ENCODE peak calls at places on chromosomes 7 and 10, in nine cellular contexts. J is HCT116, T is K562, Y is transverse colon, X is SK-N-SH, N is sigmoid colon, K is stomach, L is suprapubic skin, Q is HepG2. R is an unnamed sample. For H3K9me3, the result is how much of the 10 kb centered on the place peaks cover.

GRCh38 chr10:99809931-99810615 is 27.6 kb downstream of the ABCC2 start:
- DNase-seq in J (no peak), T (no peak), Y (no peak), X (no peak), N (peak), K (no peak), L (no peak), Q (no peak), R (no peak)

GRCh38 chr7:84112771-84113170 is 81.8 kb downstream of the SEMA3A start:
- DNase-seq in J (no peak), T (no peak), Y (no peak), X (no peak), N (no peak), K (no peak), L (no peak), Q (no peak), R (no peak)

GRCh38 chr10:116215651-116216050 is 57.4 kb downstream of the GFRA1 start:
- DNase-seq in J (no peak), T (no peak), Y (no peak), X (no peak), N (no peak), K (no peak), L (no peak), Q (no peak), R (no peak)

GRCh38 chr10:49627031-49627430 is 13.2 kb downstream of the CHAT start:
- DNase-seq in J (no peak), T (no peak), Y (no peak), X (no peak), N (no peak), K (no peak), L (no peak), Q (no peak), R (no peak)

GRCh38 chr10:48271323-48271722 is 3.2 kb downstream of the FRMPD2 start:
- DNase-seq in J (no peak), T (no peak), Y (no peak), X (no peak), N (no peak), K (no peak), L (no peak), Q (no peak), R (no peak)

GRCh38 chr10:122141821-122142651 is 129.1 kb upstream of the BTBD16 start:
- DNase-seq in J (no peak), T (no peak), Y (no peak), X (no peak), N (no peak), K (no peak), L (no peak), Q (no peak), R (no peak)

GRCh38 chr7:130884437-130885417 is 150.7 kb upstream of the KLF14 start:
- DNase-seq in J (no peak), T (peak), Y (no peak), X (no peak), N (no peak), K (no peak), L (no peak), Q (peak), R (no peak)

GRCh38 chr10:45491061-45491460 is 117.0 kb downstream of the ALOX5 start:
- DNase-seq in J (no peak), T (no peak), Y (no peak), X (no peak), N (no peak), K (no peak), L (no peak), Q (no peak), R (no peak)

GRCh38 chr7:94654764-94655561 is 970 bp downstream of the SGCE start:
- DNase-seq in J (no peak), T (no peak), Y (no peak), X (peak), N (peak), K (no peak), L (no peak), Q (no peak), R (no peak)

GRCh38 chr10:50503661-50504320 is 120.0 kb downstream of the SGMS1 start:
- DNase-seq in J (no peak), T (peak), Y (no peak), X (no peak), N (no peak), K (no peak), L (no peak), Q (no peak), R (no peak)

GRCh38 chr7:7228967-7229366 is 46.6 kb downstream of the C1GALT1 start:
- DNase-seq in J (no peak), T (no peak), Y (no peak), X (no peak), N (no peak), K (no peak), L (no peak), Q (no peak), R (no peak)

GRCh38 chr7:22885824-22886255 is 63.2 kb upstream of the TOMM7 start:
- DNase-seq in J (no peak), T (peak), Y (no peak), X (no peak), N (no peak), K (no peak), L (no peak), Q (no peak), R (no peak)

GRCh38 chr7:101795461-101795860 is 22.0 kb upstream of the CUX1 start:
- DNase-seq in J (no peak), T (no peak), Y (no peak), X (no peak), N (no peak), K (no peak), L (no peak), Q (no peak), R (no peak)

GRCh38 chr7:30840176-30841024 is 69.2 kb downstream of the MINDY4 start:
- DNase-seq in J (no peak), T (peak), Y (no peak), X (no peak), N (no peak), K (no peak), L (no peak), Q (no peak), R (no peak)

GRCh38 chr7:105766421-105767191 is 109.8 kb downstream of the ATXN7L1 start:
- DNase-seq in J (no peak), T (no peak), Y (no peak), X (no peak), N (no peak), K (no peak), L (no peak), Q (no peak), R (no peak)

GRCh38 chr10:95841711-95842498 is 65.9 kb upstream of the CC2D2B start:
- DNase-seq in J (peak), T (peak), Y (peak), X (peak), N (no peak), K (peak), L (no peak), Q (peak), R (peak)

GRCh38 chr7:139490130-139490529 is 6.7 kb upstream of the KLRG2 start:
- DNase-seq in J (no peak), T (no peak), Y (peak), X (no peak), N (no peak), K (peak), L (no peak), Q (no peak), R (no peak)

GRCh38 chr10:84715911-84716310 is 387.5 kb downstream of the CCSER2 start:
- DNase-seq in J (peak), T (peak), Y (peak), X (peak), N (no peak), K (no peak), L (no peak), Q (peak), R (no peak)

GRCh38 chr7:1848013-1848640 is 178.1 kb downstream of the ELFN1 start:
- DNase-seq in J (no peak), T (no peak), Y (no peak), X (no peak), N (peak), K (no peak), L (peak), Q (no peak), R (no peak)

GRCh38 chr10:74922921-74923320 is 96.5 kb downstream of the KAT6B start:
- DNase-seq in J (no peak), T (no peak), Y (no peak), X (no peak), N (no peak), K (no peak), L (no peak), Q (no peak), R (no peak)

GRCh38 chr10:47240173-47240572 is 59.8 kb upstream of the GDF10 start:
- DNase-seq in J (no peak), T (no peak), Y (no peak), X (no peak), N (no peak), K (peak), L (no peak), Q (no peak), R (no peak)

GRCh38 chr10:26621889-26622681 is 75.4 kb upstream of the PDSS1 start:
- DNase-seq in J (no peak), T (peak), Y (peak), X (peak), N (peak), K (peak), L (peak), Q (no peak), R (no peak)

GRCh38 chr7:64533756-64534155 is 29.1 kb downstream of the ZNF680 start:
- DNase-seq in J (no peak), T (no peak), Y (no peak), X (no peak), N (no peak), K (no peak), L (no peak), Q (no peak), R (no peak)

GRCh38 chr7:1457949-1458675 is 1.2 kb downstream of the MICALL2 start:
- DNase-seq in J (no peak), T (peak), Y (no peak), X (no peak), N (no peak), K (no peak), L (no peak), Q (peak), R (no peak)

GRCh38 chr7:138350701-138351357 is 109.2 kb upstream of the TRIM24 start:
- DNase-seq in J (no peak), T (peak), Y (no peak), X (no peak), N (no peak), K (no peak), L (no peak), Q (no peak), R (no peak)

GRCh38 chr10:11958956-11959355 is 83.7 kb downstream of the UPF2 start:
- DNase-seq in J (no peak), T (no peak), Y (no peak), X (no peak), N (no peak), K (no peak), L (no peak), Q (peak), R (no peak)

GRCh38 chr10:77787440-77787839 is 139.1 kb downstream of the DLG5 start:
- DNase-seq in J (no peak), T (no peak), Y (no peak), X (no peak), N (peak), K (no peak), L (no peak), Q (no peak), R (no peak)

GRCh38 chr10:97498841-97499560 is at the start of gene UBTD1:
- DNase-seq in J (no peak), T (peak), Y (peak), X (peak), N (peak), K (peak), L (peak), Q (peak), R (no peak)

GRCh38 chr10:114306116-114306973 is 67.3 kb downstream of the VWA2 start:
- DNase-seq in J (no peak), T (no peak), Y (no peak), X (no peak), N (peak), K (no peak), L (peak), Q (no peak), R (no peak)

GRCh38 chr7:151192002-151192539 is 5.0 kb upstream of the ASB10 start:
- DNase-seq in J (no peak), T (no peak), Y (no peak), X (no peak), N (no peak), K (no peak), L (no peak), Q (no peak), R (no peak)

GRCh38 chr10:114645729-114646128 is 12.3 kb downstream of the ABLIM1 start:
- DNase-seq in J (no peak), T (no peak), Y (no peak), X (no peak), N (no peak), K (no peak), L (no peak), Q (no peak), R (no peak)

GRCh38 chr7:34121366-34121765 is 216.0 kb downstream of the BMPER start:
- DNase-seq in J (no peak), T (no peak), Y (no peak), X (no peak), N (no peak), K (no peak), L (no peak), Q (no peak), R (no peak)

GRCh38 chr10:127216786-127217185 is 20.4 kb upstream of the INSYN2A start:
- DNase-seq in J (no peak), T (no peak), Y (no peak), X (no peak), N (no peak), K (no peak), L (no peak), Q (no peak), R (no peak)

GRCh38 chr7:1810521-1810920 is 140.4 kb downstream of the ELFN1 start:
- DNase-seq in J (no peak), T (no peak), Y (no peak), X (no peak), N (peak), K (no peak), L (peak), Q (no peak), R (no peak)

GRCh38 chr10:61923210-61924024 is 21.9 kb downstream of the ARID5B start:
- DNase-seq in J (no peak), T (no peak), Y (no peak), X (no peak), N (no peak), K (peak), L (no peak), Q (peak), R (no peak)

GRCh38 chr7:131173148-131173890 is 154.4 kb upstream of the MKLN1 start:
- DNase-seq in J (peak), T (no peak), Y (no peak), X (no peak), N (no peak), K (no peak), L (no peak), Q (no peak), R (no peak)

GRCh38 chr7:135183478-135183877 is 13.0 kb upstream of the CYREN start:
- DNase-seq in J (no peak), T (no peak), Y (no peak), X (no peak), N (no peak), K (peak), L (no peak), Q (no peak), R (no peak)
- H3K9me3 ChIP-seq in J (under half), T (under half), Y (under half), X (under half), N (under half), K (under half), L (under half), Q (under half), R (under half)

DNA sequence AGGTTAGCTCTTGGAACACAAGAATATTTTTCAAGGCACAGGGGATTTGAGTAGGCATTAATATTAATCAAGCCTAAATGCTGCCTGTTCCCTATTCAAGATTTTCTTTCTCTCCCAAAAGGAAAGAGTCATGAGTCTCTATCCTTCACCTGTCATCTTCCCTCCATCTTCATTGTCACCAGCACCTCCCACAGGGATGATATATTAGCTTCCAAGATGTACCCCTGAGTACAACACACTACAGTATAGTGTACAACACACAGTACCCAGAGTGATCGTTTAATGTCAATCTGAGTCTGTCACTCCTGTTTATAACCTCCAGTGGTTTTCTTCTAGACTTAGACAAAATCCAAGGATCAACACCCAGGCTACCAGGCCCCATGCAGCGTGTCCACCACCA is 50.1 kb downstream of the FAM13C start:
- DNase-seq in J (no peak), T (no peak), Y (no peak), X (no peak), N (no peak), K (no peak), L (no peak), Q (no peak), R (no peak)
- TF ChIP-seq POLR2AphosphoS5 in J (no peak), T (no peak), Y (no peak), X (no peak), N (no peak), K (no peak), L (no peak), Q (no peak), R (no peak)

DNA sequence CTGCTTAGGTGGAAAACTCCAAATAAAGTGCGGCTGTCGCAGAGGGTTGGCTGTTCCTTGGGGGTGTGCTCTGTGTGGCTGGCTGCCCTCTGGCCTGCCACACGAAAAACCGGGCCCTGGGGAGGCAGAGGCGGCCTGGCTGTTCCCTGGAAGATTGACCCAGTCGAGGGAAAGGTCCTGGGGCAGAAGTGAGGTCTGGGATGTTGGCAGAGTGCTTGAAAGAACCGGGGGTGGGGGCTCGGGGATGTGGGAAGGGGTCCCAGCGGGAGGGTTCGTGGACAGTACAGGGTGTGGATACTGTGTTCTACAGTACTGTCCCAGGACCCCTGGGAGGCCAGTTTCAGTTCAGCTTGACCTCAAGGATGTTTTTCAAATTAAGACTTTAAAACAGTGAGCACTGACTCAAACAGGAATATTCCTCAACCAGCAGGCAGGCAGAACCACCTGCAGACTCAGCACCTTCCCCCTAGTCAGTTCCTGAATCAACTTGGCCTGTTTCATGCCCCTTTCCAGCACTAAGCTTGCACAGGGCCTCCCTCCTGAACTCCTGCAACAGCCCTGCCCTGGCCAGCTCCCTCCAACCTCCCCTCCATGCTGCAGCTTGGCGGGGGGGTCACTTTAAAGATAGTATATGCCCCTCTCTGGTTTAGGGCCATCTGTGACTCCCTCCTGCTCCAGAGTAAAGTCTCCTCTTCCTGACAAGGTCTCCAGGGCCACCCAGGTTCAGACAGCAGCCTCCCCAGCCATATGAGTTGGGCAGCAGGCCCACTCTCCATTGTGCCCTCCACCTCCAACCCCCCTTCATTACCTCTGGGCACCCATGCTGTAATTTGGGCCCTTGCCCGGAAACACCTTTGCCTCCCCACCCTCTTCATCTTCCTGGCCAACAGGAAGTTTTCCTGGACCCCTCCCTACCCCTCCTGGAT is 3.2 kb upstream of the ATP6V1F start:
- DNase-seq in J (no peak), T (peak), Y (no peak), X (no peak), N (no peak), K (peak), L (no peak), Q (no peak), R (no peak)
- H3K27ac ChIP-seq in J (no peak), T (peak), Y (peak), X (no peak), N (peak), K (peak), L (peak), Q (no peak), R (no peak)

GRCh38 chr10:130541090-130541489 is 404.9 kb downstream of the GLRX3 start:
- DNase-seq in J (no peak), T (no peak), Y (no peak), X (no peak), N (no peak), K (no peak), L (no peak), Q (no peak), R (no peak)
- H3K9me3 ChIP-seq in J (under half), T (under half), Y (under half), X (under half), N (under half), K (under half), L (under half), Q (under half), R (under half)

DNA sequence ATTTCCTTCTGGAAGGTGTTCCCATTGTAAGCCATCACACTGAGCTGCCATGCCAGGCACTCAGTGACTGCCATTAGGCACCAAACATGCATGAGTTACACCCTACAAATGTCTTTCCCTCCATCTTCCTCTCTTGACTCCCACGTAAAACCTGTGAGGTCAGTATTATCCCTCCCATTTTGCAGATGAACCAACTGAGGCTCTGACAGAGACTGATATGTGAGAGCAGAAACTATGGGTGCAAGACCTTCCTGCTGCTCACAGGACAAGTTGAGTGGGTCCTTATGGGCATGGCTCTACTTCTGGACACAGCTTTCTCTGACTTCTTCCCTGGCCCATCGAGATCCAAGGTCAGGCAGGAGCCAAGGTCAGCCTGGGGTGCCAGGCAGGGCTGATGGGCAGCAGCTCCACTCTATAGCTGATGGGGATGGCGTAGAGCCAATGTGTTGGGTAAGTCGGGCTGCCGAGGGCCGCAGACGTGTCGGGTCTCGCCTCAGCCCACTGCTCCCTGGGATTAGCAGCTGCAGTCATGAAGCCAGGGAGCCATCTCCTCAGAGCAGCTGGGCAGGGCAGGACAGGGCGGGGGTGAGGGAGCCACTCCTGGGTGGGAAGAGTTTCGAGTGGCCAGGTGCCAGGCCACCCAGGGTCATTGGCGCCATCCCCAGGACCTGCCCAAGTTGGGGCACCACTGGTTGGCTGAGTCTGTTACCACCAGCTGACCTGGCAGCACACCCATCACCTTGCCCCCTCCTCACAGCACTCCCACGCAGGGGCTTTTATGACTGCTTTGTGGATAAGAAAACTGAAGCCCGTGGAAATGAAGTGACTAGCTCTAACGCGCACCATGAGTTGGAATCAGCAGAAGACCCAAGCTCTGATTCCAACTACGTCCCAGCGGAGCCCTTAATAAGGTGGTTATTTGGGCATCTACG is 117.8 kb upstream of the ZMIZ1 start:
- DNase-seq in J (no peak), T (no peak), Y (no peak), X (no peak), N (no peak), K (no peak), L (no peak), Q (no peak), R (no peak)
- TF ChIP-seq POLR2AphosphoS5 in J (no peak), T (no peak), Y (no peak), X (no peak), N (no peak), K (no peak), L (no peak), Q (no peak), R (no peak)

GRCh38 chr10:31707578-31708411 is 220.8 kb downstream of the ARHGAP12 start:
- DNase-seq in J (no peak), T (no peak), Y (peak), X (no peak), N (peak), K (no peak), L (no peak), Q (no peak), R (no peak)

GRCh38 chr10:31709028-31709427 is 219.6 kb downstream of the ARHGAP12 start:
- DNase-seq in J (no peak), T (no peak), Y (no peak), X (no peak), N (no peak), K (no peak), L (no peak), Q (no peak), R (no peak)

GRCh38 chr10:31706921-31707571 is 221.6 kb downstream of the ARHGAP12 start:
- DNase-seq in J (no peak), T (no peak), Y (no peak), X (no peak), N (peak), K (no peak), L (peak), Q (no peak), R (no peak)

GRCh38 chr10:31708513-31708912 is 220.1 kb downstream of the ARHGAP12 start:
- DNase-seq in J (no peak), T (no peak), Y (no peak), X (no peak), N (no peak), K (no peak), L (no peak), Q (no peak), R (no peak)

GRCh38 chr10:31709501-31709900 is 219.1 kb downstream of the ARHGAP12 start:
- DNase-seq in J (no peak), T (no peak), Y (no peak), X (no peak), N (no peak), K (no peak), L (no peak), Q (no peak), R (no peak)
- H3K27ac ChIP-seq in J (no peak), T (no peak), Y (peak), X (no peak), N (no peak), K (no peak), L (no peak), Q (no peak), R (no peak)

R was measured in SK-N-MC.